ENCODE peak calls at places on chromosomes 11 and 22, in six cellular contexts. A is adrenal gland, W is HCT116, V is dorsolateral prefrontal cortex, P is cardiac fibroblast, D is lower lobe of right lung. E is an unnamed sample.

GRCh38 chr11:96265236-96265737 is 77.7 kb downstream of the MAML2 start:
- DNase-seq in V (no peak), D (no peak), P (no peak), W (no peak), A (no peak), E (no peak)

GRCh38 chr11:45658292-45658991 is 7.0 kb downstream of the CHST1 start:
- DNase-seq in A (peak; percentile 87), D (no peak), W (no peak), P (peak; percentile 65), V (peak; percentile 52), E (peak; percentile 80)

GRCh38 chr22:45425101-45425500 is 11.6 kb downstream of the RIBC2 start:
- DNase-seq in D (no peak), P (peak; percentile 35), V (no peak), W (no peak), A (no peak), E (peak; percentile 47)

GRCh38 chr11:35154960-35155359 is 16.0 kb downstream of the CD44 start:
- DNase-seq in P (no peak), A (no peak), V (no peak), D (no peak), W (no peak), E (no peak)

GRCh38 chr11:113985906-113986305 is 11.0 kb downstream of the HTR3A start:
- DNase-seq in A (no peak), V (no peak), P (no peak), W (no peak), D (no peak), E (no peak)

GRCh38 chr11:94780432-94780831 is 12.3 kb downstream of the AMOTL1 start:
- DNase-seq in V (no peak), P (no peak), A (no peak), D (no peak), W (no peak), E (no peak)

GRCh38 chr11:119721129-119722120 is 7.6 kb downstream of the NECTIN1 start:
- DNase-seq in A (peak; percentile 48), W (no peak), D (no peak), V (no peak), P (peak; percentile 45), E (peak; percentile 27)

GRCh38 chr22:38260760-38261477 is 11.9 kb downstream of the TMEM184B start:
- DNase-seq in A (no peak), V (peak; percentile 62), D (no peak), W (no peak), P (no peak), E (no peak)

GRCh38 chr11:16786131-16786530 is 47.7 kb downstream of the C11orf58 start:
- DNase-seq in P (no peak), W (no peak), A (no peak), V (no peak), D (no peak), E (no peak)

GRCh38 chr11:43418197-43418596 is 59.5 kb downstream of the TTC17 start:
- DNase-seq in P (no peak), D (no peak), V (no peak), A (no peak), W (no peak), E (no peak)

GRCh38 chr11:118497831-118498230 is 29.4 kb upstream of the TTC36 start:
- DNase-seq in W (no peak), A (no peak), D (no peak), V (no peak), P (peak; percentile 56), E (peak; percentile 76)

GRCh38 chr11:6608726-6609501 is 3.1 kb downstream of the TAF10 start:
- DNase-seq in P (no peak), A (no peak), V (no peak), D (no peak), W (no peak), E (no peak)

GRCh38 chr11:126930100-126930841 is 70.3 kb downstream of the KIRREL3 start:
- DNase-seq in A (no peak), P (no peak), W (no peak), V (no peak), D (no peak), E (no peak)

GRCh38 chr11:27459191-27459590 is 13.4 kb downstream of the LGR4 start:
- DNase-seq in D (no peak), V (no peak), P (no peak), W (no peak), A (no peak), E (no peak)

GRCh38 chr11:23540101-23540561 is 679.9 kb upstream of the CCDC179 start:
- DNase-seq in V (peak; percentile 10), D (no peak), P (peak; percentile 53), W (no peak), A (peak; percentile 23), E (peak; percentile 68)

GRCh38 chr11:124971810-124972209 is 17.8 kb downstream of the CCDC15 start:
- DNase-seq in P (no peak), W (no peak), D (no peak), V (no peak), A (no peak), E (no peak)

GRCh38 chr22:42338502-42338901 is 68.0 kb upstream of the TCF20 start:
- DNase-seq in A (no peak), V (peak; percentile 58), W (no peak), D (no peak), P (no peak), E (no peak)

GRCh38 chr11:122637538-122637937 is 18.0 kb upstream of the UBASH3B start:
- DNase-seq in A (no peak), V (no peak), P (no peak), D (no peak), W (no peak), E (no peak)

GRCh38 chr11:57515332-57516060 is at the start of gene SLC43A1:
- DNase-seq in D (peak; percentile 68), W (no peak), V (no peak), P (peak; percentile 60), A (peak; percentile 59), E (peak; percentile 67)

GRCh38 chr11:57513446-57513795 is 2.1 kb downstream of the SLC43A1 start:
- DNase-seq in W (no peak), V (no peak), D (no peak), P (no peak), A (no peak), E (no peak)

GRCh38 chr11:57514538-57515331 is 767 bp downstream of the SLC43A1 start:
- DNase-seq in P (peak; percentile 43), A (peak; percentile 48), V (peak; percentile 34), D (peak; percentile 78), W (no peak), E (no peak)

GRCh38 chr11:57513911-57514537 is 1.5 kb downstream of the SLC43A1 start:
- DNase-seq in V (no peak), A (peak; percentile 64), D (peak; percentile 63), W (no peak), P (peak; percentile 33), E (no peak)

GRCh38 chr11:57516061-57516443 is 550 bp upstream of the SLC43A1 start:
- DNase-seq in D (no peak), P (no peak), A (no peak), V (no peak), W (no peak), E (no peak)
- H3K4me3 ChIP-seq in D (peak overlapping the region; percentile 97), P (peak overlapping the region; percentile 92), A (no peak overlapping the region), V (peak overlapping the region; percentile 90), W (peak overlapping the region; percentile 73), E (peak overlapping the region; percentile 77)

DNA sequence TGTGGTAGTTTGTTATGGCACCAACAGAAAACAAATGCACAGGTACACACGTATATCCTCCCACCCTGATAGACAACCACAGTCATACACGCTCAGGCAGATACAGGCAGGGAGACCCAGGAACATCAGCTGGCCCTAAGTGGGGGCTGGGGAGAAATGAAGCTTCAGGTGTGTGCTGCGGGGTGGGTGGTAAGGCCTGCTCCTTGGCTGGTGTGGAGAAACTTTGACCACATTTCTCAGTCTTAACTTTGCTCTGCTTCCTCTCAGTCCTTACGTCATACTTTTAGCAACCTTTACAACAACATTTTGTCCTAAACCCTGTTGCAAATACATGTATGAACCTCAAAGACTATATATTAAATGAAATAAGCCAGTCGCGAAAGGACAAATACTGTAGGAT is 6.7 kb upstream of the ANAPC15 start:
- DNase-seq in V (no peak), D (no peak), P (no peak), A (no peak), W (no peak), E (no peak)
- TF ChIP-seq CTCF in V (no peak), D (no peak), P (no peak), A (no peak), W (no peak), E (no peak)

GRCh38 chr11:100936781-100937180 is 192.8 kb downstream of the PGR start:
- DNase-seq in D (no peak), V (no peak), P (no peak), A (no peak), W (no peak), E (no peak)

GRCh38 chr11:100939581-100939980 is 190.0 kb downstream of the PGR start:
- DNase-seq in P (no peak), A (no peak), D (no peak), W (no peak), V (no peak), E (peak; percentile 67)

GRCh38 chr11:100942016-100942415 is 187.6 kb downstream of the PGR start:
- DNase-seq in W (no peak), V (no peak), A (peak; percentile 85), P (no peak), D (no peak), E (peak; percentile 48)

DNA sequence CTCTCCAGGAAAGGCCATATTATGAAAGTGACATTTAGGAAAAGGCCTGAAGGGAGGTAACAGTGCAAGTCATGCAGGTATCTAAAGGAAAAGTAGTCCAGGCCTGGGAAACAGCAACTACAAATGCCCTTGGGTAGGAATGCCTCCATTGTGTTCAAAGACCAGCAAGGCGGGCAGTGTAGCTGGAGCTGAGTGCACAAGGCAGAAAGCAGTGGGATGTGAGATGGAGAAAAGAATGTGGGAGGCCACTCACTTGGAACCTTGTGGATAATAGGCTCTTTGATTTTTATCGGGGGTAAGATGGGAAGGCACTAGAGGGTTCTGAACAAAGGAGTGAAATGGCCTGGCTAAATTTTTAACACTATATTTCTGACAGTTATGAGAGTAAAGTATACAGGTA is 188.6 kb downstream of the PGR start:
- DNase-seq in A (no peak), W (no peak), V (no peak), P (no peak), D (no peak), E (no peak)
- H3K4me3 ChIP-seq in A (no peak overlapping the region), W (no peak overlapping the region), V (no peak overlapping the region), P (no peak overlapping the region), D (no peak overlapping the region), E (no peak overlapping the region)

GRCh38 chr11:73637012-73637411 is 9.4 kb upstream of the PLEKHB1 start:
- DNase-seq in W (no peak), A (no peak), D (no peak), V (no peak), P (no peak), E (no peak)

GRCh38 chr11:73641668-73642067 is 4.7 kb upstream of the PLEKHB1 start:
- DNase-seq in D (no peak), A (no peak), P (no peak), V (no peak), W (no peak), E (no peak)

GRCh38 chr11:73645570-73645969 is 811 bp upstream of the PLEKHB1 start:
- DNase-seq in V (no peak), D (no peak), P (no peak), W (no peak), A (no peak), E (no peak)

GRCh38 chr11:73636249-73636648 is 10.1 kb upstream of the PLEKHB1 start:
- DNase-seq in P (no peak), W (no peak), A (no peak), V (no peak), D (no peak), E (no peak)

GRCh38 chr11:73640567-73640966 is 5.8 kb upstream of the PLEKHB1 start:
- DNase-seq in A (no peak), P (no peak), V (no peak), W (no peak), D (no peak), E (no peak)
- TF ChIP-seq CTCF in A (no peak), P (no peak), V (no peak), W (no peak), D (no peak), E (no peak)